ENCODE peak calls at places on chromosome 2, in nine cellular contexts. S is memory B cell; Y is stimulated activated CD4-positive, alpha-beta T cell treated with anti-CD3 and anti-CD28 coated beads, Interleukin-1b, Interleukin-23, amount 100 ng/mL, for 24 hours; R is GM10248; G is dermis blood vessel endothelial cell; P is sigmoid colon; I is pancreas; D is right cardiac atrium; C is colonic mucosa. J is an unnamed sample.

GRCh38 chr2:3656762-3657691 is 973 bp upstream of the ALLC start:
- DNase-seq in S (no peak), Y (no peak), R (peak), G (no peak), P (no peak), I (no peak), D (no peak), C (no peak), J (no peak)

GRCh38 chr2:43224131-43224570 is 2.3 kb downstream of the ZFP36L2 start:
- DNase-seq in S (peak), Y (peak), R (peak), G (peak), P (peak), I (peak), D (peak), C (peak), J (no peak)

GRCh38 chr2:70982971-70983370 is 4.5 kb downstream of the ANKRD53 start:
- DNase-seq in S (no peak), Y (no peak), R (no peak), G (no peak), P (no peak), I (no peak), D (no peak), C (no peak), J (no peak)

GRCh38 chr2:172211507-172211906 is 108.8 kb upstream of the DLX2 start:
- DNase-seq in S (no peak), Y (no peak), R (no peak), G (no peak), P (no peak), I (no peak), D (no peak), C (no peak), J (no peak)

GRCh38 chr2:46179037-46179621 is 118.1 kb upstream of the EPAS1 start:
- DNase-seq in S (no peak), Y (peak), R (peak), G (peak), P (peak), I (peak), D (peak), C (no peak), J (no peak)

GRCh38 chr2:3959372-3959771 is 256.0 kb downstream of the DCDC2C start:
- DNase-seq in S (no peak), Y (no peak), R (peak), G (peak), P (no peak), I (no peak), D (no peak), C (no peak), J (peak)

GRCh38 chr2:43689999-43690398 is 13.8 kb upstream of the C1GALT1C1L start:
- DNase-seq in S (no peak), Y (no peak), R (no peak), G (no peak), P (no peak), I (no peak), D (no peak), C (no peak), J (peak)

GRCh38 chr2:143058795-143059194 is 70.4 kb upstream of the ARHGAP15 start:
- DNase-seq in S (no peak), Y (no peak), R (no peak), G (no peak), P (no peak), I (no peak), D (no peak), C (no peak), J (no peak)

GRCh38 chr2:32777714-32778113 is 149.9 kb downstream of the TTC27 start:
- DNase-seq in S (no peak), Y (no peak), R (no peak), G (no peak), P (no peak), I (no peak), D (no peak), C (no peak), J (peak)

GRCh38 chr2:10159486-10160160 is 37.1 kb downstream of the RRM2 start:
- DNase-seq in S (no peak), Y (no peak), R (no peak), G (peak), P (no peak), I (no peak), D (no peak), C (no peak), J (no peak)

GRCh38 chr2:169393068-169393590 is 30.8 kb upstream of the LRP2 start:
- DNase-seq in S (no peak), Y (no peak), R (peak), G (no peak), P (no peak), I (no peak), D (no peak), C (no peak), J (no peak)

GRCh38 chr2:156099382-156099781 is 233.1 kb downstream of the NR4A2 start:
- DNase-seq in S (no peak), Y (no peak), R (no peak), G (no peak), P (no peak), I (no peak), D (no peak), C (no peak), J (no peak)

GRCh38 chr2:71422786-71423185 is 30.6 kb upstream of the DYSF start:
- DNase-seq in S (no peak), Y (no peak), R (no peak), G (peak), P (no peak), I (no peak), D (no peak), C (no peak), J (no peak)

GRCh38 chr2:195899226-195899625 is 169.4 kb downstream of the DNAH7 start:
- DNase-seq in S (no peak), Y (no peak), R (no peak), G (no peak), P (no peak), I (no peak), D (no peak), C (no peak), J (no peak)

GRCh38 chr2:15713475-15713874 is 121.8 kb downstream of the DDX1 start:
- DNase-seq in S (no peak), Y (no peak), R (no peak), G (no peak), P (no peak), I (no peak), D (no peak), C (no peak), J (no peak)

GRCh38 chr2:230636684-230637271 is 75.9 kb upstream of the CAB39 start:
- DNase-seq in S (no peak), Y (no peak), R (no peak), G (no peak), P (no peak), I (no peak), D (no peak), C (no peak), J (no peak)

GRCh38 chr2:109513230-109513629 is 100.5 kb downstream of the SEPTIN10 start:
- DNase-seq in S (no peak), Y (no peak), R (no peak), G (no peak), P (no peak), I (no peak), D (no peak), C (no peak), J (no peak)

GRCh38 chr2:109542384-109542783 is 71.4 kb downstream of the SEPTIN10 start:
- DNase-seq in S (no peak), Y (no peak), R (no peak), G (no peak), P (no peak), I (no peak), D (no peak), C (no peak), J (no peak)

GRCh38 chr2:75428060-75428459 is 132.7 kb downstream of the EVA1A start:
- DNase-seq in S (no peak), Y (no peak), R (no peak), G (no peak), P (no peak), I (no peak), D (no peak), C (no peak), J (no peak)

GRCh38 chr2:60271096-60271495 is 282.4 kb downstream of the BCL11A start:
- DNase-seq in S (no peak), Y (no peak), R (no peak), G (no peak), P (no peak), I (no peak), D (no peak), C (no peak), J (no peak)

GRCh38 chr2:43840961-43841360 is 2.2 kb downstream of the ABCG8 start:
- DNase-seq in S (no peak), Y (no peak), R (peak), G (no peak), P (no peak), I (no peak), D (no peak), C (no peak), J (no peak)

GRCh38 chr2:60503923-60504514 is 49.4 kb downstream of the BCL11A start:
- DNase-seq in S (no peak), Y (no peak), R (no peak), G (no peak), P (no peak), I (no peak), D (no peak), C (no peak), J (no peak)

GRCh38 chr2:209236369-209236768 is 187.5 kb upstream of the MAP2 start:
- DNase-seq in S (no peak), Y (no peak), R (no peak), G (no peak), P (no peak), I (no peak), D (no peak), C (no peak), J (peak)

GRCh38 chr2:196166876-196167275 is 4.5 kb downstream of the STK17B start:
- DNase-seq in S (no peak), Y (no peak), R (no peak), G (peak), P (no peak), I (no peak), D (no peak), C (no peak), J (no peak)

GRCh38 chr2:17059452-17059851 is 393.8 kb upstream of the CYRIA start:
- DNase-seq in S (no peak), Y (no peak), R (no peak), G (no peak), P (no peak), I (no peak), D (no peak), C (no peak), J (no peak)

GRCh38 chr2:33297748-33298035 is 178.8 kb upstream of the RASGRP3 start:
- DNase-seq in S (no peak), Y (no peak), R (no peak), G (no peak), P (no peak), I (no peak), D (no peak), C (no peak), J (no peak)

GRCh38 chr2:219174146-219174545 is 2.6 kb downstream of the CNPPD1 start:
- DNase-seq in S (no peak), Y (no peak), R (no peak), G (no peak), P (no peak), I (no peak), D (no peak), C (no peak), J (no peak)

GRCh38 chr2:133063792-133064191 is 393.8 kb upstream of the LYPD1 start:
- DNase-seq in S (no peak), Y (no peak), R (no peak), G (peak), P (no peak), I (no peak), D (no peak), C (no peak), J (peak)

GRCh38 chr2:237154050-237154638 is 68.5 kb downstream of the COPS8 start:
- DNase-seq in S (no peak), Y (peak), R (peak), G (peak), P (no peak), I (no peak), D (no peak), C (no peak), J (peak)